ENCODE peak calls at places on chromosomes 1 and 21, in six cellular contexts. V is BE2C; N is CD4-positive, alpha-beta T cell; D is IMR-90; G is mammary epithelial cell; F is A549. A is an unnamed sample.
A peak's percentile ranks its signal among the peaks of the same experiment; 100 is the strongest.

GRCh38 chr1:30058966-30059365 is 664.4 kb downstream of the MATN1 start:
- DNase-seq in N (no peak), F (peak; percentile 69), D (peak; percentile 90), V (peak; percentile 14), G (peak; percentile 89), A (no peak)

GRCh38 chr1:7560128-7560527 is 211.0 kb upstream of the VAMP3 start:
- DNase-seq in N (no peak), F (no peak), D (no peak), V (no peak), G (no peak), A (no peak)

GRCh38 chr1:46525253-46525983 is 26.0 kb downstream of the KNCN start:
- DNase-seq in G (no peak), N (no peak), V (no peak), D (no peak), F (no peak), A (no peak)

GRCh38 chr1:35190784-35191183 is 2.2 kb downstream of the SFPQ start:
- DNase-seq in D (no peak), F (no peak), N (no peak), V (no peak), G (peak; percentile 10), A (no peak)

GRCh38 chr1:79825551-79825950 is 819.0 kb upstream of the ADGRL4 start:
- DNase-seq in D (no peak), N (no peak), G (no peak), V (no peak), F (no peak), A (no peak)

GRCh38 chr1:100721502-100722205 is 2.1 kb downstream of the VCAM1 start:
- DNase-seq in F (no peak), G (peak; percentile 35), D (peak; percentile 96), N (no peak), V (no peak), A (peak; percentile 22)

GRCh38 chr1:9211291-9211811 is 23.2 kb upstream of the H6PD start:
- DNase-seq in V (no peak), F (no peak), N (no peak), G (no peak), D (peak; percentile 98), A (no peak)

GRCh38 chr1:108053291-108054023 is 88.5 kb upstream of the VAV3 start:
- DNase-seq in V (no peak), G (peak; percentile 51), D (peak; percentile 2), F (no peak), N (no peak), A (no peak)

GRCh38 chr1:41493117-41493536 is 8.6 kb upstream of the EDN2 start:
- DNase-seq in G (peak; percentile 96), V (no peak), F (peak; percentile 87), D (peak; percentile 95), N (no peak), A (no peak)

GRCh38 chr1:46181343-46182260 is 5.3 kb upstream of the P3R3URF start:
- DNase-seq in N (no peak), G (peak; percentile 76), V (no peak), F (no peak), D (peak; percentile 61), A (no peak)

GRCh38 chr1:50275564-50275963 is 147.7 kb downstream of the DMRTA2 start:
- DNase-seq in V (peak; percentile 73), F (no peak), N (no peak), D (no peak), G (no peak), A (peak; percentile 23)

GRCh38 chr1:112983540-112984131 is 27.6 kb upstream of the SLC16A1 start:
- DNase-seq in G (no peak), N (no peak), D (no peak), V (no peak), F (no peak), A (no peak)

GRCh38 chr21:39979321-39979720 is 112.1 kb downstream of the PCP4 start:
- DNase-seq in D (no peak), G (no peak), F (no peak), V (no peak), N (no peak), A (no peak)

GRCh38 chr1:21261551-21262281 is 28.5 kb downstream of the ECE1 start:
- DNase-seq in G (peak; percentile 77), N (no peak), V (no peak), F (peak; percentile 94), D (peak; percentile 96), A (no peak)

GRCh38 chr1:93437976-93438605 is 9.8 kb upstream of the FNBP1L start:
- DNase-seq in N (no peak), F (peak; percentile 51), V (no peak), G (peak; percentile 39), D (peak; percentile 65), A (no peak)

GRCh38 chr1:53122847-53123461 is 19.5 kb downstream of the SLC1A7 start:
- DNase-seq in N (no peak), G (no peak), F (no peak), D (no peak), V (no peak), A (no peak)

GRCh38 chr1:92080128-92080985 is at the start of gene BTBD8:
- DNase-seq in F (peak; percentile 71), N (peak; percentile 73), D (peak; percentile 71), V (peak; percentile 24), G (peak; percentile 74), A (peak; percentile 86)
- TF ChIP-seq CTCF in F (no peak), N (peak; percentile 22), D (no peak), V (no peak), G (no peak), A (no peak)

GRCh38 chr21:38032402-38032801 is 116.1 kb upstream of the KCNJ6 start:
- DNase-seq in G (no peak), V (no peak), D (no peak), N (no peak), F (no peak), A (no peak)
- TF ChIP-seq CTCF in G (no peak), V (no peak), D (no peak), N (no peak), F (no peak), A (no peak)

DNA sequence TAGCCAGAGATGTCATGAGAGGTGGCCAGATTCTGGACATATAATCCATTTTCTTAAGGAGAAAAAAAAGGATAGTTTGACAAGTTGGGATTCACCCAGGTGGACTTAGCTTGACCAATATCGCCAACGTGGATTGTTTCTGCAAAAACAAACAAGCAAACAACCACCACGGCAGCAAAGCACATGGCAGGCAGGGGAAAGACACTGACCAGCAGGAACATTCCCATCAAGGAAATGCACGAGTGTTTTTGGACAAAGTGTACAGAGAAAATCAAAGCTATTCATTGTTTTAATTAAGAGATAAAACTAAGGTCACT is 9.1 kb upstream of the PLA2G2C start:
- DNase-seq in V (no peak), D (no peak), N (no peak), F (no peak), G (no peak), A (no peak)
- TF ChIP-seq CTCF in V (no peak), D (no peak), N (no peak), F (no peak), G (no peak), A (no peak)

GRCh38 chr1:197984273-197984672 is 67.1 kb downstream of the LHX9 start:
- DNase-seq in N (no peak), F (no peak), D (peak; percentile 38), V (no peak), G (peak; percentile 8), A (no peak)

GRCh38 chr1:197980457-197980856 is 63.3 kb downstream of the LHX9 start:
- DNase-seq in G (no peak), V (no peak), D (no peak), N (no peak), F (no peak), A (no peak)

GRCh38 chr1:197985340-197985739 is 68.2 kb downstream of the LHX9 start:
- DNase-seq in F (no peak), V (no peak), N (no peak), D (peak; percentile 13), G (no peak), A (no peak)

GRCh38 chr1:197981546-197981945 is 64.4 kb downstream of the LHX9 start:
- DNase-seq in D (no peak), F (no peak), V (no peak), N (no peak), G (no peak), A (no peak)

GRCh38 chr1:197982266-197982665 is 65.1 kb downstream of the LHX9 start:
- DNase-seq in V (no peak), N (no peak), F (no peak), G (no peak), D (peak; percentile 5), A (no peak)
- TF ChIP-seq CTCF in V (no peak), N (no peak), F (no peak), G (no peak), D (no peak), A (no peak)

GRCh38 chr21:36980280-36981048 is 14.0 kb upstream of the HLCS start:
- DNase-seq in N (no peak), D (no peak), F (no peak), V (peak; percentile 33), G (no peak), A (peak; percentile 43)
- TF ChIP-seq CTCF in N (no peak), D (no peak), F (no peak), V (no peak), G (no peak), A (no peak)

DNA sequence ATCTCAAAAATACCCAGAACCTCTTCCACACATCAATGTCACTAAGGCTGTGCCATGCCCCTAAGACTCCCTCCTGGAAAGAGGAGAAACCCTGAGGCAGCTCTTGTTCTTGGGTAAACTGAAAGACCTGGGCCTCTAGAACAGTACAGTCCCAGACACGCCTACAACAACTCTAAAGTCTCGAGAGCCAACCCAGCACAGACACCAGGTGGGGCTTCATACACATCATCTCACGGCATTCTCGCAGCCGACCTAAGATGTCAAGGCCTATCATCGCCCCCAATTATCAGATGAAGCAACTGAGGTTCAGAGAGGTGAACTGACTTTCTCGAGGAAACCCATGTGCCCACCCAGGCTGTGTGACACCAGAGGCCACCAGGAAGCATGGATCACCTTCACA is 70.6 kb downstream of the MRPL37 start:
- DNase-seq in G (no peak), V (no peak), N (no peak), D (no peak), F (no peak), A (no peak)
- TF ChIP-seq CTCF in G (no peak), V (no peak), N (no peak), D (no peak), F (no peak), A (no peak)

DNA sequence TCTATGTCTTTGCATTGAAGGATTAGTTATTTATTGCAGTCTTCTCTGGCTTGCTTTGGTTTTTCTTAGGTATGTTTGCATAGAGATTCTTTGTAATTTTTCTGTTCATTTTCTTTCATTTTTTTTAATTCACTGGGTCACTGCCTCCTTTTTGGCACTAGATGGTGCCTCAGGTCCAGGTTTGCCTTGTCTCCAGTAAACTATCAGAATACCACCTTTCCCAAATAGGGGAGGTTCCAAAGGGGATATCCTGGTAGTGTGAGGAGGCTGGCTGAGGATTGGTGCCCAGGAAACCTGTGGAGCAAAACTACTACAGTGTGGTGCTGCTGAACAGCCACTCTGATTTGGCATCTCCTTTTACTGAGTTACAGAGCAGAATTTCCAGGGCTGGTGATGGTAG is 257.1 kb downstream of the KCTD3 start:
- DNase-seq in V (peak; percentile 12), N (no peak), G (no peak), F (no peak), D (peak; percentile 45), A (no peak)
- TF ChIP-seq CTCF in V (peak; percentile 62), N (no peak), G (peak; percentile 2), F (no peak), D (peak; percentile 83), A (no peak)